ENCODE peak calls at places on chromosomes 2 and 18, in four cellular contexts. One of them, this sample, is unnamed.

GRCh38 chr2:98601532-98602132 is 6.7 kb downstream of the COA5 start:
- DNase-seq in WERI-Rb-1: peak
- DNase-seq in AG04450: no peak
- DNase-seq in heart right ventricle: no peak
- DNase-seq in this sample: no peak

GRCh38 chr18:50696436-50696835 is 123.4 kb downstream of the MRO start:
- DNase-seq in WERI-Rb-1: no peak
- DNase-seq in heart right ventricle: no peak
- DNase-seq in AG04450: no peak
- DNase-seq in this sample: no peak

GRCh38 chr18:35000457-35000856 is 40.8 kb upstream of the MAPRE2 start:
- DNase-seq in heart right ventricle: no peak
- DNase-seq in AG04450: no peak
- DNase-seq in WERI-Rb-1: no peak
- DNase-seq in this sample: no peak

GRCh38 chr2:221997100-221997499 is 301.7 kb downstream of the PAX3 start:
- DNase-seq in AG04450: peak
- DNase-seq in WERI-Rb-1: no peak
- DNase-seq in heart right ventricle: no peak
- DNase-seq in this sample: no peak

GRCh38 chr2:168596881-168597280 is 140.8 kb downstream of the CERS6 start:
- DNase-seq in WERI-Rb-1: no peak
- DNase-seq in AG04450: no peak
- DNase-seq in heart right ventricle: no peak
- DNase-seq in this sample: no peak

GRCh38 chr2:64989126-64989981 is at the start of gene SLC1A4:
- DNase-seq in AG04450: peak
- DNase-seq in WERI-Rb-1: peak
- DNase-seq in heart right ventricle: peak
- DNase-seq in this sample: peak

GRCh38 chr2:72917138-72917874 is at the start of gene EMX1:
- DNase-seq in WERI-Rb-1: peak
- DNase-seq in heart right ventricle: no peak
- DNase-seq in AG04450: no peak
- DNase-seq in this sample: no peak

GRCh38 chr2:73837847-73838585 is 9.3 kb downstream of the STAMBP start:
- DNase-seq in heart right ventricle: no peak
- DNase-seq in AG04450: no peak
- DNase-seq in WERI-Rb-1: no peak
- DNase-seq in this sample: no peak

GRCh38 chr18:46061796-46062195 is 10.3 kb downstream of the PSTPIP2 start:
- DNase-seq in WERI-Rb-1: no peak
- DNase-seq in heart right ventricle: no peak
- DNase-seq in AG04450: no peak
- DNase-seq in this sample: no peak

GRCh38 chr2:28681216-28681981 is 70.2 kb upstream of the PPP1CB start:
- DNase-seq in WERI-Rb-1: no peak
- DNase-seq in AG04450: no peak
- DNase-seq in heart right ventricle: no peak
- DNase-seq in this sample: no peak

GRCh38 chr18:55699233-55699765 is 111.3 kb upstream of the TCF4 start:
- DNase-seq in heart right ventricle: no peak
- DNase-seq in WERI-Rb-1: no peak
- DNase-seq in AG04450: no peak
- DNase-seq in this sample: no peak

GRCh38 chr2:8488001-8488738 is 193.7 kb upstream of the ID2 start:
- DNase-seq in WERI-Rb-1: no peak
- DNase-seq in AG04450: no peak
- DNase-seq in heart right ventricle: no peak
- DNase-seq in this sample: no peak

GRCh38 chr2:233063269-233063975 is 3.3 kb downstream of the INPP5D start:
- DNase-seq in heart right ventricle: no peak
- DNase-seq in AG04450: no peak
- DNase-seq in WERI-Rb-1: peak
- DNase-seq in this sample: no peak

GRCh38 chr2:137155351-137156104 is 390.2 kb downstream of the THSD7B start:
- DNase-seq in WERI-Rb-1: no peak
- DNase-seq in heart right ventricle: no peak
- DNase-seq in AG04450: no peak
- DNase-seq in this sample: no peak

GRCh38 chr2:10395893-10396292 is 52.2 kb downstream of the ODC1 start:
- DNase-seq in AG04450: no peak
- DNase-seq in WERI-Rb-1: no peak
- DNase-seq in heart right ventricle: no peak
- DNase-seq in this sample: no peak

GRCh38 chr2:8515390-8515761 is 166.5 kb upstream of the ID2 start:
- DNase-seq in AG04450: no peak
- DNase-seq in WERI-Rb-1: no peak
- DNase-seq in heart right ventricle: peak
- DNase-seq in this sample: no peak

GRCh38 chr2:42360493-42360889 is 526 bp downstream of the COX7A2L start:
- DNase-seq in AG04450: no peak
- DNase-seq in heart right ventricle: no peak
- DNase-seq in WERI-Rb-1: no peak
- DNase-seq in this sample: no peak

GRCh38 chr18:28961669-28962228 is 784.8 kb upstream of the CDH2 start:
- DNase-seq in WERI-Rb-1: peak
- DNase-seq in heart right ventricle: peak
- DNase-seq in AG04450: peak
- DNase-seq in this sample: no peak

GRCh38 chr2:201235865-201236811 is 24.2 kb upstream of the CASP8 start:
- DNase-seq in WERI-Rb-1: peak
- DNase-seq in heart right ventricle: peak
- DNase-seq in AG04450: peak
- DNase-seq in this sample: peak

GRCh38 chr18:2306641-2307040 is 264.7 kb downstream of the METTL4 start:
- DNase-seq in WERI-Rb-1: no peak
- DNase-seq in heart right ventricle: no peak
- DNase-seq in AG04450: no peak
- DNase-seq in this sample: no peak

GRCh38 chr2:165825041-165825440 is 31.0 kb upstream of the GALNT3 start:
- DNase-seq in AG04450: no peak
- DNase-seq in heart right ventricle: peak
- DNase-seq in WERI-Rb-1: no peak
- DNase-seq in this sample: no peak

GRCh38 chr18:66795011-66795410 is 191.1 kb upstream of the CDH19 start:
- DNase-seq in heart right ventricle: no peak
- DNase-seq in WERI-Rb-1: no peak
- DNase-seq in AG04450: no peak
- DNase-seq in this sample: no peak

GRCh38 chr2:28355521-28356094 is 37.0 kb upstream of the FOSL2 start:
- DNase-seq in heart right ventricle: peak
- DNase-seq in AG04450: no peak
- DNase-seq in WERI-Rb-1: no peak
- DNase-seq in this sample: no peak

GRCh38 chr2:46252891-46253659 is 44.1 kb upstream of the EPAS1 start:
- DNase-seq in AG04450: no peak
- DNase-seq in heart right ventricle: peak
- DNase-seq in WERI-Rb-1: peak
- DNase-seq in this sample: no peak

GRCh38 chr2:33441235-33441810 is 35.1 kb upstream of the RASGRP3 start:
- DNase-seq in AG04450: no peak
- DNase-seq in heart right ventricle: peak
- DNase-seq in WERI-Rb-1: peak
- DNase-seq in this sample: no peak

GRCh38 chr2:39416172-39416571 is 20.9 kb downstream of the MAP4K3 start:
- DNase-seq in heart right ventricle: no peak
- DNase-seq in WERI-Rb-1: no peak
- DNase-seq in AG04450: no peak
- DNase-seq in this sample: no peak

GRCh38 chr2:83594261-83594660 is 864.8 kb downstream of the SUCLG1 start:
- DNase-seq in WERI-Rb-1: no peak
- DNase-seq in AG04450: no peak
- DNase-seq in heart right ventricle: no peak
- DNase-seq in this sample: no peak

GRCh38 chr2:21330786-21331391 is 207.1 kb downstream of the TDRD15 start:
- DNase-seq in heart right ventricle: no peak
- DNase-seq in WERI-Rb-1: no peak
- DNase-seq in AG04450: no peak
- DNase-seq in this sample: no peak

GRCh38 chr2:96865654-96866053 is 4.2 kb downstream of the SEMA4C start:
- DNase-seq in AG04450: no peak
- DNase-seq in WERI-Rb-1: no peak
- DNase-seq in heart right ventricle: no peak
- DNase-seq in this sample: no peak

GRCh38 chr2:20668871-20669475 is 2.0 kb downstream of the GDF7 start:
- DNase-seq in AG04450: no peak
- DNase-seq in heart right ventricle: no peak
- DNase-seq in WERI-Rb-1: no peak
- DNase-seq in this sample: no peak

GRCh38 chr18:45958027-45958426 is 9.1 kb downstream of the EPG5 start:
- DNase-seq in heart right ventricle: no peak
- DNase-seq in WERI-Rb-1: no peak
- DNase-seq in AG04450: no peak
- DNase-seq in this sample: no peak

GRCh38 chr2:140344842-140345241 is 1564.7 kb upstream of the NXPH2 start:
- DNase-seq in heart right ventricle: no peak
- DNase-seq in WERI-Rb-1: no peak
- DNase-seq in AG04450: no peak
- DNase-seq in this sample: no peak

GRCh38 chr2:19810637-19811036 is 91.1 kb downstream of the TTC32 start:
- DNase-seq in WERI-Rb-1: no peak
- DNase-seq in heart right ventricle: peak
- DNase-seq in AG04450: no peak
- DNase-seq in this sample: peak

GRCh38 chr2:234502285-234502918 is 5.5 kb upstream of the ARL4C start:
- DNase-seq in WERI-Rb-1: no peak
- DNase-seq in heart right ventricle: no peak
- DNase-seq in AG04450: peak
- DNase-seq in this sample: no peak

GRCh38 chr2:1884933-1885580 is 140.7 kb upstream of the PXDN start:
- DNase-seq in WERI-Rb-1: no peak
- DNase-seq in AG04450: no peak
- DNase-seq in heart right ventricle: peak
- DNase-seq in this sample: no peak

GRCh38 chr2:189826039-189826438 is 41.8 kb downstream of the PMS1 start:
- DNase-seq in WERI-Rb-1: no peak
- DNase-seq in AG04450: no peak
- DNase-seq in heart right ventricle: no peak
- DNase-seq in this sample: no peak

GRCh38 chr2:59684101-59684770 is 869.2 kb downstream of the BCL11A start:
- DNase-seq in WERI-Rb-1: no peak
- DNase-seq in AG04450: no peak
- DNase-seq in heart right ventricle: no peak
- DNase-seq in this sample: no peak

GRCh38 chr18:61964616-61965015 is 71.8 kb upstream of the RNF152 start:
- DNase-seq in heart right ventricle: no peak
- DNase-seq in WERI-Rb-1: no peak
- DNase-seq in AG04450: no peak
- DNase-seq in this sample: no peak

GRCh38 chr2:10286216-10287037 is 16.3 kb upstream of the HPCAL1 start:
- DNase-seq in WERI-Rb-1: no peak
- DNase-seq in heart right ventricle: no peak
- DNase-seq in AG04450: no peak
- DNase-seq in this sample: no peak

GRCh38 chr2:197847666-197848401 is 43.4 kb downstream of the PLCL1 start:
- DNase-seq in heart right ventricle: no peak
- DNase-seq in WERI-Rb-1: no peak
- DNase-seq in AG04450: no peak
- DNase-seq in this sample: no peak

GRCh38 chr2:197846120-197846519 is 41.7 kb downstream of the PLCL1 start:
- DNase-seq in AG04450: no peak
- DNase-seq in heart right ventricle: no peak
- DNase-seq in WERI-Rb-1: no peak
- DNase-seq in this sample: no peak

GRCh38 chr2:197846789-197847188 is 42.4 kb downstream of the PLCL1 start:
- DNase-seq in WERI-Rb-1: no peak
- DNase-seq in AG04450: peak
- DNase-seq in heart right ventricle: no peak
- DNase-seq in this sample: no peak

GRCh38 chr2:197850882-197851281 is 46.5 kb downstream of the PLCL1 start:
- DNase-seq in AG04450: peak
- DNase-seq in heart right ventricle: no peak
- DNase-seq in WERI-Rb-1: no peak
- DNase-seq in this sample: no peak

DNA sequence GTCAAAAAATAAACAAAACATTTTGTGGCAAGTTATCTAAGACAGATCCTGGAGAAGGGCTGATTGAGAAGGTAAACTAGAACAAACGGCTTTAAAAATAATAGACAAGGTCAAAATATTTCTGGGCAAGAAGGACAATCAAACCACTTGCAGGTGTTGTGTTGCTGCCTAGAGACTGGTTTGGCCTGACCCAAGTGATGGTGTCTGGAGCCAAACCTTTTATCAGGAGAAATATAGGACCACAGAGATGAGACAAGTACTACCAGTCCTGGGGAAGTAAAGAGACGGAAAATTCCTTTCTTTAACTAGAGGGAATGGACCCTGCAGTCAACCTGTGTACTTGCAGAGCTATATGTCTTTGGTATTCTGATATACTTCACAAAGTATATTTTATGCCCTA is 44.2 kb downstream of the PLCL1 start:
- DNase-seq in WERI-Rb-1: no peak
- DNase-seq in heart right ventricle: no peak
- DNase-seq in AG04450: no peak
- DNase-seq in this sample: no peak
- H3K4me3 ChIP-seq in WERI-Rb-1: no peak
- H3K4me3 ChIP-seq in heart right ventricle: no peak
- H3K4me3 ChIP-seq in AG04450: no peak
- H3K4me3 ChIP-seq in this sample: no peak

GRCh38 chr18:32317651-32318050 is 127.8 kb downstream of the MEP1B start:
- DNase-seq in WERI-Rb-1: no peak
- DNase-seq in heart right ventricle: no peak
- DNase-seq in AG04450: peak
- DNase-seq in this sample: no peak
- H3K27ac ChIP-seq in WERI-Rb-1: no peak
- H3K27ac ChIP-seq in heart right ventricle: no peak
- H3K27ac ChIP-seq in AG04450: peak
- H3K27ac ChIP-seq in this sample: no peak

GRCh38 chr2:85436836-85437487 is 18.4 kb downstream of the SH2D6 start:
- DNase-seq in heart right ventricle: no peak
- DNase-seq in AG04450: no peak
- DNase-seq in WERI-Rb-1: no peak
- DNase-seq in this sample: no peak
- H3K4me3 ChIP-seq in heart right ventricle: no peak
- H3K4me3 ChIP-seq in AG04450: no peak
- H3K4me3 ChIP-seq in WERI-Rb-1: peak
- H3K4me3 ChIP-seq in this sample: no peak

GRCh38 chr2:48482313-48482712 is 47.6 kb upstream of the STON1 start:
- DNase-seq in WERI-Rb-1: no peak
- DNase-seq in AG04450: peak
- DNase-seq in heart right ventricle: no peak
- DNase-seq in this sample: no peak

GRCh38 chr2:48483916-48484315 is 46.0 kb upstream of the STON1 start:
- DNase-seq in heart right ventricle: no peak
- DNase-seq in AG04450: peak
- DNase-seq in WERI-Rb-1: no peak
- DNase-seq in this sample: no peak

GRCh38 chr2:48480526-48480925 is 49.4 kb upstream of the STON1 start:
- DNase-seq in AG04450: no peak
- DNase-seq in heart right ventricle: no peak
- DNase-seq in WERI-Rb-1: no peak
- DNase-seq in this sample: no peak

GRCh38 chr2:48482774-48483173 is 47.2 kb upstream of the STON1 start:
- DNase-seq in heart right ventricle: no peak
- DNase-seq in AG04450: no peak
- DNase-seq in WERI-Rb-1: no peak
- DNase-seq in this sample: no peak

GRCh38 chr2:48483506-48483905 is 46.4 kb upstream of the STON1 start:
- DNase-seq in WERI-Rb-1: no peak
- DNase-seq in AG04450: peak
- DNase-seq in heart right ventricle: no peak
- DNase-seq in this sample: no peak
- H3K27ac ChIP-seq in WERI-Rb-1: no peak
- H3K27ac ChIP-seq in AG04450: peak
- H3K27ac ChIP-seq in heart right ventricle: no peak
- H3K27ac ChIP-seq in this sample: no peak